ENCODE peak calls at places on chromosomes 12 and 14, in six cellular contexts. One of them, this sample, is unnamed.

GRCh38 chr12:92396647-92397258 is 251.1 kb upstream of the BTG1 start:
- DNase-seq in GM23338: no peak
- DNase-seq in GM12878: no peak
- DNase-seq in WTC11: no peak
- DNase-seq in K562: no peak
- DNase-seq in HepG2: no peak
- DNase-seq in this sample: no peak

GRCh38 chr12:95998611-95999300 is 2.6 kb upstream of the HAL start:
- DNase-seq in GM23338: peak
- DNase-seq in GM12878: peak
- DNase-seq in WTC11: peak
- DNase-seq in K562: peak
- DNase-seq in HepG2: peak
- DNase-seq in this sample: peak

GRCh38 chr14:25231006-25231405 is 181.1 kb upstream of the STXBP6 start:
- DNase-seq in GM23338: no peak
- DNase-seq in GM12878: no peak
- DNase-seq in WTC11: no peak
- DNase-seq in K562: no peak
- DNase-seq in HepG2: no peak
- DNase-seq in this sample: no peak

GRCh38 chr12:96237035-96237434 is 42.9 kb downstream of the ELK3 start:
- DNase-seq in GM23338: no peak
- DNase-seq in GM12878: no peak
- DNase-seq in WTC11: no peak
- DNase-seq in K562: no peak
- DNase-seq in HepG2: no peak
- DNase-seq in this sample: no peak

GRCh38 chr14:29724991-29725390 is 202.7 kb downstream of the PRKD1 start:
- DNase-seq in GM23338: peak
- DNase-seq in GM12878: no peak
- DNase-seq in WTC11: peak
- DNase-seq in K562: no peak
- DNase-seq in HepG2: no peak
- DNase-seq in this sample: no peak

GRCh38 chr14:86052868-86053267 is 522.9 kb downstream of the FLRT2 start:
- DNase-seq in GM23338: no peak
- DNase-seq in GM12878: no peak
- DNase-seq in WTC11: no peak
- DNase-seq in K562: no peak
- DNase-seq in HepG2: no peak
- DNase-seq in this sample: no peak

GRCh38 chr12:82862069-82862841 is 175.5 kb downstream of the TMTC2 start:
- DNase-seq in GM23338: no peak
- DNase-seq in GM12878: no peak
- DNase-seq in WTC11: no peak
- DNase-seq in K562: no peak
- DNase-seq in HepG2: no peak
- DNase-seq in this sample: no peak

GRCh38 chr12:29416748-29417147 is 35.8 kb upstream of the ERGIC2 start:
- DNase-seq in GM23338: no peak
- DNase-seq in GM12878: no peak
- DNase-seq in WTC11: no peak
- DNase-seq in K562: no peak
- DNase-seq in HepG2: no peak
- DNase-seq in this sample: no peak

GRCh38 chr14:61720302-61720677 is 25.0 kb downstream of the HIF1A start:
- DNase-seq in GM23338: no peak
- DNase-seq in GM12878: no peak
- DNase-seq in WTC11: no peak
- DNase-seq in K562: no peak
- DNase-seq in HepG2: no peak
- DNase-seq in this sample: no peak

GRCh38 chr12:57640156-57641042 is 7.4 kb upstream of the B4GALNT1 start:
- DNase-seq in GM23338: no peak
- DNase-seq in GM12878: no peak
- DNase-seq in WTC11: no peak
- DNase-seq in K562: no peak
- DNase-seq in HepG2: no peak
- DNase-seq in this sample: no peak

GRCh38 chr12:1972260-1972659 is 32.0 kb downstream of the DCP1B start:
- DNase-seq in GM23338: no peak
- DNase-seq in GM12878: no peak
- DNase-seq in WTC11: no peak
- DNase-seq in K562: no peak
- DNase-seq in HepG2: no peak
- DNase-seq in this sample: no peak

GRCh38 chr14:100873083-100873482 is 30.4 kb downstream of the RTL1 start:
- DNase-seq in GM23338: no peak
- DNase-seq in GM12878: no peak
- DNase-seq in WTC11: no peak
- DNase-seq in K562: peak
- DNase-seq in HepG2: no peak
- DNase-seq in this sample: no peak

GRCh38 chr14:94969766-94970165 is 187.6 kb downstream of the DICER1 start:
- DNase-seq in GM23338: no peak
- DNase-seq in GM12878: no peak
- DNase-seq in WTC11: no peak
- DNase-seq in K562: no peak
- DNase-seq in HepG2: no peak
- DNase-seq in this sample: no peak

GRCh38 chr12:101877816-101878811 is 734 bp downstream of the DRAM1 start:
- DNase-seq in GM23338: peak
- DNase-seq in GM12878: no peak
- DNase-seq in WTC11: no peak
- DNase-seq in K562: peak
- DNase-seq in HepG2: peak
- DNase-seq in this sample: no peak

GRCh38 chr12:62332598-62332997 is 72.4 kb downstream of the USP15 start:
- DNase-seq in GM23338: no peak
- DNase-seq in GM12878: no peak
- DNase-seq in WTC11: no peak
- DNase-seq in K562: no peak
- DNase-seq in HepG2: no peak
- DNase-seq in this sample: no peak

GRCh38 chr14:70921669-70922068 is 14.4 kb downstream of the PCNX1 start:
- DNase-seq in GM23338: no peak
- DNase-seq in GM12878: no peak
- DNase-seq in WTC11: no peak
- DNase-seq in K562: no peak
- DNase-seq in HepG2: no peak
- DNase-seq in this sample: no peak

GRCh38 chr14:38961136-38961535 is 141.9 kb downstream of the SEC23A start:
- DNase-seq in GM23338: no peak
- DNase-seq in GM12878: no peak
- DNase-seq in WTC11: no peak
- DNase-seq in K562: no peak
- DNase-seq in HepG2: no peak
- DNase-seq in this sample: no peak

GRCh38 chr14:89011727-89012271 is 187.3 kb downstream of the TTC8 start:
- DNase-seq in GM23338: peak
- DNase-seq in GM12878: no peak
- DNase-seq in WTC11: no peak
- DNase-seq in K562: no peak
- DNase-seq in HepG2: no peak
- DNase-seq in this sample: no peak

GRCh38 chr12:49487605-49488004 is 51.2 kb upstream of the KCNH3 start:
- DNase-seq in GM23338: no peak
- DNase-seq in GM12878: peak
- DNase-seq in WTC11: no peak
- DNase-seq in K562: no peak
- DNase-seq in HepG2: no peak
- DNase-seq in this sample: no peak

GRCh38 chr12:109334887-109335286 is 12.8 kb upstream of the MYO1H start:
- DNase-seq in GM23338: no peak
- DNase-seq in GM12878: no peak
- DNase-seq in WTC11: no peak
- DNase-seq in K562: no peak
- DNase-seq in HepG2: no peak
- DNase-seq in this sample: no peak

GRCh38 chr12:109330282-109330681 is 17.4 kb upstream of the MYO1H start:
- DNase-seq in GM23338: no peak
- DNase-seq in GM12878: no peak
- DNase-seq in WTC11: no peak
- DNase-seq in K562: no peak
- DNase-seq in HepG2: no peak
- DNase-seq in this sample: no peak

GRCh38 chr12:109329710-109330109 is 18.0 kb upstream of the MYO1H start:
- DNase-seq in GM23338: no peak
- DNase-seq in GM12878: no peak
- DNase-seq in WTC11: no peak
- DNase-seq in K562: no peak
- DNase-seq in HepG2: no peak
- DNase-seq in this sample: no peak

GRCh38 chr12:109329003-109329402 is 18.7 kb upstream of the MYO1H start:
- DNase-seq in GM23338: no peak
- DNase-seq in GM12878: no peak
- DNase-seq in WTC11: no peak
- DNase-seq in K562: no peak
- DNase-seq in HepG2: no peak
- DNase-seq in this sample: no peak

GRCh38 chr12:109331546-109331945 is 16.2 kb upstream of the MYO1H start:
- DNase-seq in GM23338: no peak
- DNase-seq in GM12878: no peak
- DNase-seq in WTC11: no peak
- DNase-seq in K562: no peak
- DNase-seq in HepG2: no peak
- DNase-seq in this sample: no peak
- TF ChIP-seq CREB1 in GM23338: no peak
- TF ChIP-seq CREB1 in GM12878: no peak
- TF ChIP-seq CREB1 in WTC11: no peak
- TF ChIP-seq CREB1 in K562: no peak
- TF ChIP-seq CREB1 in HepG2: no peak
- TF ChIP-seq CREB1 in this sample: no peak

GRCh38 chr12:98514984-98515367 is 414 bp upstream of the TMPO start:
- DNase-seq in GM23338: no peak
- DNase-seq in GM12878: no peak
- DNase-seq in WTC11: no peak
- DNase-seq in K562: no peak
- DNase-seq in HepG2: no peak
- DNase-seq in this sample: no peak
- TF ChIP-seq CREB1 in GM23338: no peak
- TF ChIP-seq CREB1 in GM12878: no peak
- TF ChIP-seq CREB1 in WTC11: no peak
- TF ChIP-seq CREB1 in K562: no peak
- TF ChIP-seq CREB1 in HepG2: no peak
- TF ChIP-seq CREB1 in this sample: peak

DNA sequence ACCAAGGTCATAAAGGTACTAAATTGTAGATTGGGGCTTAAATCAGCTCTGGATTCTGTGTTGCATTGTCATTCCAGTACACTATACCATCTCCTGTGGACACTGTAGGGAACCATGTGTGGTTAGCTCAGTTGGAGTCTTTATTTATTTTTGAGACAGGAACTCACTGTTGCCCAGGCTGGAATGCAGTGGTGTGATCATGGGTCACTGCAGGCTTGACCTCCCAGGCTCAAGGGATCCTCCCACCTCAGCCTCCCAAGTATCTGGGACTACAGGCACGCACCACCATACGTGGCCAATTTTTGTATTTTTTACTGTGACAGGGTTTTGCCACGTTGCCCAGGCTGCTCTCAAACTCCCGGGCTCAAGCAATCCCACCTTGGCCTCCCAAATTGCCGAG is 6.7 kb downstream of the PAPOLA start:
- DNase-seq in GM23338: no peak
- DNase-seq in GM12878: no peak
- DNase-seq in WTC11: no peak
- DNase-seq in K562: no peak
- DNase-seq in HepG2: peak
- DNase-seq in this sample: no peak
- TF ChIP-seq CREB1 in GM23338: no peak
- TF ChIP-seq CREB1 in GM12878: no peak
- TF ChIP-seq CREB1 in WTC11: no peak
- TF ChIP-seq CREB1 in K562: no peak
- TF ChIP-seq CREB1 in HepG2: no peak
- TF ChIP-seq CREB1 in this sample: no peak

DNA sequence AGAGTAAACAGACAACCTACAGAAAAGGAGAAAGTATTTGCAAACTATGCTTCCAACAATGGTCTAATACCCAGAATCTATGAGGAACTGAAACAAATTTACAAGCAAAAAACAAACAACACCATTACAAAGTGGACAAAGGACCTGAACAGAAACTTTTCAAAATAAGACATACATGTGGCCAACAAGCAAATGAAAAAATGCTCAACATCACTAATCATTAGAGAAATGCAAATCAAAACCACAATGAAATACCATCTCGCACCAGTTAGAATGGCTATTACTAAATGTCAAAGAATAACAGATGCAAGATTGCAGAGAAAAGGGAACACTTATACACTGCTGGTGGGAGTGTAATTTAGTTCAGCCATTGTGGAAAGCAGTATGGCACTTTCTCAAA is 125.8 kb downstream of the C12orf42 start:
- DNase-seq in GM23338: no peak
- DNase-seq in GM12878: peak
- DNase-seq in WTC11: no peak
- DNase-seq in K562: no peak
- DNase-seq in HepG2: no peak
- DNase-seq in this sample: no peak
- TF ChIP-seq CREB1 in GM23338: no peak
- TF ChIP-seq CREB1 in GM12878: no peak
- TF ChIP-seq CREB1 in WTC11: no peak
- TF ChIP-seq CREB1 in K562: no peak
- TF ChIP-seq CREB1 in HepG2: no peak
- TF ChIP-seq CREB1 in this sample: no peak

This sample was measured in H1.